ENCODE peak calls at places on chromosomes 16 and 17, in nine cellular contexts. One of them, this sample, is unnamed.

GRCh38 chr17:7442142-7442541 is 2.7 kb upstream of the CHRNB1 start:
- DNase-seq in adrenal gland: no peak
- DNase-seq in CD8-positive, alpha-beta T cell: no peak
- DNase-seq in cardiac muscle cell: no peak
- DNase-seq in IMR-90: no peak
- DNase-seq in ovary: no peak
- DNase-seq in gastrocnemius medialis: no peak
- DNase-seq in body of pancreas: no peak
- DNase-seq in endodermal cell: no peak
- DNase-seq in this sample: no peak

GRCh38 chr16:47140686-47141085 is 3.1 kb downstream of the NETO2 start:
- DNase-seq in adrenal gland: no peak
- DNase-seq in CD8-positive, alpha-beta T cell: no peak
- DNase-seq in cardiac muscle cell: no peak
- DNase-seq in IMR-90: no peak
- DNase-seq in ovary: no peak
- DNase-seq in gastrocnemius medialis: no peak
- DNase-seq in body of pancreas: no peak
- DNase-seq in endodermal cell: no peak
- DNase-seq in this sample: no peak

GRCh38 chr17:41895617-41896016 is 23.1 kb downstream of the ACLY start:
- DNase-seq in adrenal gland: no peak
- DNase-seq in CD8-positive, alpha-beta T cell: no peak
- DNase-seq in cardiac muscle cell: peak; percentile 49
- DNase-seq in IMR-90: peak; percentile 27
- DNase-seq in ovary: peak; percentile 62
- DNase-seq in gastrocnemius medialis: no peak
- DNase-seq in body of pancreas: no peak
- DNase-seq in endodermal cell: no peak
- DNase-seq in this sample: peak; percentile 57

GRCh38 chr16:50884066-50884860 is 142.4 kb downstream of the CYLD start:
- DNase-seq in adrenal gland: no peak
- DNase-seq in CD8-positive, alpha-beta T cell: peak; percentile 9
- DNase-seq in cardiac muscle cell: no peak
- DNase-seq in IMR-90: no peak
- DNase-seq in ovary: no peak
- DNase-seq in gastrocnemius medialis: no peak
- DNase-seq in body of pancreas: no peak
- DNase-seq in endodermal cell: peak; percentile 91
- DNase-seq in this sample: peak; percentile 24

GRCh38 chr17:60364006-60364405 is 27.9 kb downstream of the USP32 start:
- DNase-seq in adrenal gland: no peak
- DNase-seq in CD8-positive, alpha-beta T cell: no peak
- DNase-seq in cardiac muscle cell: no peak
- DNase-seq in IMR-90: no peak
- DNase-seq in ovary: no peak
- DNase-seq in gastrocnemius medialis: no peak
- DNase-seq in body of pancreas: no peak
- DNase-seq in endodermal cell: no peak
- DNase-seq in this sample: no peak

GRCh38 chr17:8953152-8953885 is 12.2 kb downstream of the PIK3R5 start:
- DNase-seq in adrenal gland: no peak
- DNase-seq in CD8-positive, alpha-beta T cell: no peak
- DNase-seq in cardiac muscle cell: no peak
- DNase-seq in IMR-90: no peak
- DNase-seq in ovary: no peak
- DNase-seq in gastrocnemius medialis: no peak
- DNase-seq in body of pancreas: no peak
- DNase-seq in endodermal cell: no peak
- DNase-seq in this sample: no peak

GRCh38 chr17:79211061-79211770 is 136.6 kb downstream of the ENGASE start:
- DNase-seq in adrenal gland: no peak
- DNase-seq in CD8-positive, alpha-beta T cell: no peak
- DNase-seq in cardiac muscle cell: no peak
- DNase-seq in IMR-90: no peak
- DNase-seq in ovary: no peak
- DNase-seq in gastrocnemius medialis: no peak
- DNase-seq in body of pancreas: no peak
- DNase-seq in endodermal cell: peak; percentile 48
- DNase-seq in this sample: no peak

GRCh38 chr17:10226930-10227695 is 28.7 kb upstream of the GAS7 start:
- DNase-seq in adrenal gland: peak; percentile 31
- DNase-seq in CD8-positive, alpha-beta T cell: peak; percentile 42
- DNase-seq in cardiac muscle cell: peak; percentile 51
- DNase-seq in IMR-90: peak; percentile 22
- DNase-seq in ovary: peak; percentile 48
- DNase-seq in gastrocnemius medialis: no peak
- DNase-seq in body of pancreas: peak; percentile 19
- DNase-seq in endodermal cell: peak; percentile 95
- DNase-seq in this sample: peak; percentile 4

GRCh38 chr16:74950511-74950910 is 34.4 kb downstream of the WDR59 start:
- DNase-seq in adrenal gland: no peak
- DNase-seq in CD8-positive, alpha-beta T cell: no peak
- DNase-seq in cardiac muscle cell: no peak
- DNase-seq in IMR-90: no peak
- DNase-seq in ovary: no peak
- DNase-seq in gastrocnemius medialis: no peak
- DNase-seq in body of pancreas: no peak
- DNase-seq in endodermal cell: peak; percentile 36
- DNase-seq in this sample: no peak

GRCh38 chr16:19203374-19203966 is 35.4 kb downstream of the SYT17 start:
- DNase-seq in adrenal gland: no peak
- DNase-seq in CD8-positive, alpha-beta T cell: no peak
- DNase-seq in cardiac muscle cell: no peak
- DNase-seq in IMR-90: no peak
- DNase-seq in ovary: no peak
- DNase-seq in gastrocnemius medialis: no peak
- DNase-seq in body of pancreas: peak; percentile 51
- DNase-seq in endodermal cell: no peak
- DNase-seq in this sample: no peak

GRCh38 chr17:73156166-73156840 is 8.5 kb upstream of the SSTR2 start:
- DNase-seq in adrenal gland: peak; percentile 59
- DNase-seq in CD8-positive, alpha-beta T cell: peak; percentile 32
- DNase-seq in cardiac muscle cell: peak; percentile 82
- DNase-seq in IMR-90: peak; percentile 68
- DNase-seq in ovary: peak; percentile 80
- DNase-seq in gastrocnemius medialis: no peak
- DNase-seq in body of pancreas: peak; percentile 76
- DNase-seq in endodermal cell: peak; percentile 96
- DNase-seq in this sample: peak; percentile 86

GRCh38 chr17:80029235-80029974 is 6.3 kb downstream of the TBC1D16 start:
- DNase-seq in adrenal gland: peak; percentile 87
- DNase-seq in CD8-positive, alpha-beta T cell: no peak
- DNase-seq in cardiac muscle cell: peak; percentile 89
- DNase-seq in IMR-90: peak; percentile 74
- DNase-seq in ovary: peak; percentile 81
- DNase-seq in gastrocnemius medialis: peak; percentile 80
- DNase-seq in body of pancreas: peak; percentile 94
- DNase-seq in endodermal cell: peak; percentile 71
- DNase-seq in this sample: no peak

DNA sequence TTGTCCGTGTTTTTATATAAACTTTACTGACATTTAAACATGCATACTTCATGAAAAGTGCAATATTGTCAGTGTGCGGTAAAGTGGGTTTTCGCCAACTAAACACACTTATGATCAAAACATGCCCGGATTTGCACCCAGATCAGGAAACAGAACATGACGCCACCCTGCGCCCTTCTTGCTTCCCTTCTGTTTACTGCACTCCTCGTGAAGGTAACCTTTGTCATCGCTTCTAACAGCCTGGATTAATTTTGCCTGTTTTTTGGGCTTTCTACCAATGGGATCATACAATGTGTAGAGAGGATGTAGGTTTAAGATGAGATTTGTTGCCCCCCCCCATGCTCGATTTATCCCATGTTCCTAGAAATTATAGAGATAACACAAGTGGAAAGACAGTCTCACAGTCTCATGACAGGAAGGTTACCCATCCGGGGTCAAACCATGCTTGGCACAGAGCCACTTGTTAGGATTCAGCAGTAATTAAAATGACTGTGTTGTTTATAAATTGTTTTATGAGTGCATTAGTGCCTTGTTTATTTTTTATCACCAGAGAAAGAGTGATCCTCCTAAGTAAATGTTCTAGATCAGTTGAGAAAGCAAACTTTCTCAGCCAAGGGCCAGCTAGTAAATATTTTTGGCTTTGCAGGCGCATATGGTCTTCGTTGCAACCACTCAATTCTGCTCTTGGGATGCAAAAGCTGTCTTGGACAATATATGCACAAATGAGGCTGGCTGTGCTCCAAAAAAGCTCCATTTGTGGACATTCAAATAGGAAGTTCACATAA is 254.1 kb upstream of the CACNG5 start:
- DNase-seq in adrenal gland: peak; percentile 55
- DNase-seq in CD8-positive, alpha-beta T cell: no peak
- DNase-seq in cardiac muscle cell: peak; percentile 42
- DNase-seq in IMR-90: peak; percentile 28
- DNase-seq in ovary: no peak
- DNase-seq in gastrocnemius medialis: no peak
- DNase-seq in body of pancreas: no peak
- DNase-seq in endodermal cell: no peak
- DNase-seq in this sample: peak; percentile 24
- H3K36me3 ChIP-seq in adrenal gland: no peaks in the 10 kb centered on the region
- H3K36me3 ChIP-seq in CD8-positive, alpha-beta T cell: no peaks in the 10 kb centered on the region
- H3K36me3 ChIP-seq in cardiac muscle cell: no peaks in the 10 kb centered on the region
- H3K36me3 ChIP-seq in IMR-90: peaks cover 2% of the 10 kb centered on the region
- H3K36me3 ChIP-seq in ovary: no peaks in the 10 kb centered on the region
- H3K36me3 ChIP-seq in gastrocnemius medialis: no peaks in the 10 kb centered on the region
- H3K36me3 ChIP-seq in body of pancreas: no peaks in the 10 kb centered on the region
- H3K36me3 ChIP-seq in endodermal cell: no peaks in the 10 kb centered on the region
- H3K36me3 ChIP-seq in this sample: no peaks in the 10 kb centered on the region

GRCh38 chr17:47066841-47067682 is 88.0 kb upstream of the RPRML start:
- DNase-seq in adrenal gland: peak; percentile 88
- DNase-seq in CD8-positive, alpha-beta T cell: peak; percentile 63
- DNase-seq in cardiac muscle cell: peak; percentile 94
- DNase-seq in IMR-90: peak; percentile 93
- DNase-seq in ovary: peak; percentile 81
- DNase-seq in gastrocnemius medialis: peak; percentile 68
- DNase-seq in body of pancreas: peak; percentile 80
- DNase-seq in endodermal cell: peak; percentile 95
- DNase-seq in this sample: peak; percentile 89
- TF ChIP-seq CTCF in adrenal gland: peak; percentile 49
- TF ChIP-seq CTCF in CD8-positive, alpha-beta T cell: no peak
- TF ChIP-seq CTCF in cardiac muscle cell: peak; percentile 26
- TF ChIP-seq CTCF in IMR-90: peak; percentile 16
- TF ChIP-seq CTCF in ovary: peak; percentile 16
- TF ChIP-seq CTCF in gastrocnemius medialis: peak; percentile 10
- TF ChIP-seq CTCF in body of pancreas: no peak
- TF ChIP-seq CTCF in endodermal cell: no peak
- TF ChIP-seq CTCF in this sample: peak; percentile 20

DNA sequence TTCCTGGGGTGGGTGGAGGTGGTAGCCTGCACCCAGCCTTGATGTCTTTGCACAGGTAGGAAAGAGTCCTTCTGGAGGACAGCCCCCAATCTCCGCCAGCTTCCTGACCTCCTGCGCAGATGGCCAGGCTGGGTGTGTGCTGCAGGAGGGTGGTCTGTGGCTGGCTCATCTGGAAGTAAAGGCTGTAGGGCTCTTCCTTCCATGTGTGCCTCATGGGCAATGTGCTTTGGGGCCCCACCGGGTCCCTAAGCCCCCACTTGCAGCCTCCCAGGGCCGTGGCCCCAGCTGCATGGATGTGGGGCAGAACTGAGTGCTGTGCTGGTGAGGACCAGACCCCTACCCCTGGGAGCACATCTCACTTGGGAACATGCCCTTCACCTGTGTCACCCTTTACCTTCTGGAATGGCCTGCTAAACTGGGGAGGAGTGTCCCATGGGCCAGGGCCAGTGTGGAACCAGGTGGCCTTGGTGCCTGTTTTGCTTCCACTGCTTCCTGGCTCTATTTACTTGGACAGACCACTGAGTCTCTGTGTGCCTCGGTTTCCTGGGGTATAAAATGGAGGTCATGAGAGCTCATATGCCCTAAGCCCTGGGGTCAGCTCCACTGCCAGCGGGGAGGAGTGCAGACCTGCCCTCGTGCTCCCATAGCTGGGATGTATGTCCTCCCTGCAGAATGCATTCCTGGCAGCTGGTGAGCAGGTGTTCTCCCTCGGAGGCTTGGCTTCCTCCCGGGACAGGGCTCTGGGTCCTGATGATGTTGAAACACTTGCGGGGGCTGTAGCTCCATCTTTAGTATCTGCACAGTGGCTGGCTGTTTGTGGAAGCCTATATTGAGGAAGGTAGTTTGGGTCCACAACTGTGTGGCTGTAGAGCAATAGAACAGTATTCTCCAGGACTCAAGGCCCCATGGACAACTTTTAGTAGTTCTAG is 18.0 kb downstream of the MPRIP start:
- DNase-seq in adrenal gland: peak; percentile 13
- DNase-seq in CD8-positive, alpha-beta T cell: no peak
- DNase-seq in cardiac muscle cell: no peak
- DNase-seq in IMR-90: no peak
- DNase-seq in ovary: peak; percentile 22
- DNase-seq in gastrocnemius medialis: no peak
- DNase-seq in body of pancreas: no peak
- DNase-seq in endodermal cell: peak; percentile 45
- DNase-seq in this sample: no peak
- H3K36me3 ChIP-seq in adrenal gland: no peaks in the 10 kb centered on the region
- H3K36me3 ChIP-seq in CD8-positive, alpha-beta T cell: no peaks in the 10 kb centered on the region
- H3K36me3 ChIP-seq in cardiac muscle cell: no peaks in the 10 kb centered on the region
- H3K36me3 ChIP-seq in IMR-90: peaks cover 6% of the 10 kb centered on the region
- H3K36me3 ChIP-seq in ovary: no peaks in the 10 kb centered on the region
- H3K36me3 ChIP-seq in gastrocnemius medialis: no peaks in the 10 kb centered on the region
- H3K36me3 ChIP-seq in body of pancreas: no peaks in the 10 kb centered on the region
- H3K36me3 ChIP-seq in endodermal cell: no peaks in the 10 kb centered on the region
- H3K36me3 ChIP-seq in this sample: no peaks in the 10 kb centered on the region

GRCh38 chr16:30143347-30143702 is 20.3 kb upstream of the MAPK3 start:
- DNase-seq in adrenal gland: no peak
- DNase-seq in CD8-positive, alpha-beta T cell: no peak
- DNase-seq in cardiac muscle cell: no peak
- DNase-seq in IMR-90: no peak
- DNase-seq in ovary: no peak
- DNase-seq in gastrocnemius medialis: no peak
- DNase-seq in body of pancreas: no peak
- DNase-seq in endodermal cell: no peak
- DNase-seq in this sample: no peak

GRCh38 chr16:30141750-30142149 is 18.7 kb upstream of the MAPK3 start:
- DNase-seq in adrenal gland: no peak
- DNase-seq in CD8-positive, alpha-beta T cell: no peak
- DNase-seq in cardiac muscle cell: no peak
- DNase-seq in IMR-90: no peak
- DNase-seq in ovary: no peak
- DNase-seq in gastrocnemius medialis: no peak
- DNase-seq in body of pancreas: no peak
- DNase-seq in endodermal cell: no peak
- DNase-seq in this sample: no peak

GRCh38 chr16:30144017-30144416 is 21.0 kb upstream of the MAPK3 start:
- DNase-seq in adrenal gland: no peak
- DNase-seq in CD8-positive, alpha-beta T cell: no peak
- DNase-seq in cardiac muscle cell: no peak
- DNase-seq in IMR-90: no peak
- DNase-seq in ovary: no peak
- DNase-seq in gastrocnemius medialis: no peak
- DNase-seq in body of pancreas: no peak
- DNase-seq in endodermal cell: no peak
- DNase-seq in this sample: no peak

GRCh38 chr16:30144917-30145316 is 21.9 kb upstream of the MAPK3 start:
- DNase-seq in adrenal gland: no peak
- DNase-seq in CD8-positive, alpha-beta T cell: no peak
- DNase-seq in cardiac muscle cell: no peak
- DNase-seq in IMR-90: no peak
- DNase-seq in ovary: no peak
- DNase-seq in gastrocnemius medialis: no peak
- DNase-seq in body of pancreas: no peak
- DNase-seq in endodermal cell: no peak
- DNase-seq in this sample: no peak

GRCh38 chr16:30142672-30143346 is 19.8 kb upstream of the MAPK3 start:
- DNase-seq in adrenal gland: no peak
- DNase-seq in CD8-positive, alpha-beta T cell: no peak
- DNase-seq in cardiac muscle cell: no peak
- DNase-seq in IMR-90: no peak
- DNase-seq in ovary: no peak
- DNase-seq in gastrocnemius medialis: no peak
- DNase-seq in body of pancreas: no peak
- DNase-seq in endodermal cell: peak; percentile 54
- DNase-seq in this sample: peak; percentile 19
- TF ChIP-seq CTCF in adrenal gland: no peak
- TF ChIP-seq CTCF in CD8-positive, alpha-beta T cell: peak; percentile 44
- TF ChIP-seq CTCF in cardiac muscle cell: no peak
- TF ChIP-seq CTCF in IMR-90: no peak
- TF ChIP-seq CTCF in ovary: no peak
- TF ChIP-seq CTCF in gastrocnemius medialis: no peak
- TF ChIP-seq CTCF in body of pancreas: no peak
- TF ChIP-seq CTCF in endodermal cell: peak; percentile 57
- TF ChIP-seq CTCF in this sample: peak; percentile 50